ENCODE peak calls at places on chromosomes 11 and 22, in ten cellular contexts. I is left ventricle myocardium inferior, V is stomach, X is HFF-Myc, Y is lower leg skin, R is cardiac fibroblast, N is fibroblast of villous mesenchyme, S is Panc1, Q is fibroblast of the aortic adventitia, Z is foreskin fibroblast. E is an unnamed sample.

GRCh38 chr22:48645766-48646165 is 1181.9 kb downstream of the BRD1 start:
- DNase-seq in I (no peak), V (no peak), X (no peak), Y (no peak), R (no peak), N (no peak), S (no peak), Q (no peak), Z (no peak), E (no peak)

GRCh38 chr11:13826505-13827278 is 135.8 kb upstream of the SPON1 start:
- DNase-seq in I (no peak), V (no peak), X (no peak), Y (no peak), R (no peak), N (no peak), S (no peak), Q (peak), Z (peak), E (no peak)

GRCh38 chr22:19879996-19880785 is 25.5 kb upstream of the GNB1L start:
- DNase-seq in I (no peak), V (no peak), X (no peak), Y (peak), R (no peak), N (no peak), S (no peak), Q (no peak), Z (no peak), E (no peak)

GRCh38 chr22:50571264-50572175 is 6.7 kb downstream of the CPT1B start:
- DNase-seq in I (no peak), V (peak), X (no peak), Y (no peak), R (no peak), N (no peak), S (no peak), Q (no peak), Z (no peak), E (no peak)

GRCh38 chr22:48217596-48217995 is 1455.1 kb downstream of the TBC1D22A start:
- DNase-seq in I (no peak), V (no peak), X (no peak), Y (no peak), R (no peak), N (no peak), S (no peak), Q (no peak), Z (no peak), E (no peak)

GRCh38 chr11:17828311-17828751 is 93.8 kb downstream of the KCNC1 start:
- DNase-seq in I (peak), V (peak), X (no peak), Y (no peak), R (peak), N (no peak), S (no peak), Q (peak), Z (peak), E (no peak)

GRCh38 chr11:69644071-69644961 is 3.4 kb downstream of the CCND1 start:
- DNase-seq in I (peak), V (peak), X (no peak), Y (no peak), R (peak), N (peak), S (no peak), Q (peak), Z (peak), E (no peak)

GRCh38 chr22:49934144-49934890 is 15.9 kb downstream of the CRELD2 start:
- DNase-seq in I (peak), V (peak), X (no peak), Y (no peak), R (peak), N (peak), S (no peak), Q (peak), Z (peak), E (no peak)

GRCh38 chr22:35229865-35230264 is 27.4 kb upstream of the HMGXB4 start:
- DNase-seq in I (no peak), V (no peak), X (no peak), Y (no peak), R (no peak), N (no peak), S (no peak), Q (no peak), Z (no peak), E (no peak)

GRCh38 chr11:18775492-18776292 is 15.9 kb downstream of the PTPN5 start:
- DNase-seq in I (peak), V (peak), X (no peak), Y (no peak), R (peak), N (peak), S (peak), Q (peak), Z (no peak), E (no peak)

GRCh38 chr11:94800394-94800793 is 32.2 kb downstream of the AMOTL1 start:
- DNase-seq in I (no peak), V (no peak), X (no peak), Y (peak), R (no peak), N (no peak), S (no peak), Q (peak), Z (no peak), E (no peak)

GRCh38 chr22:36411589-36412258 is 24.0 kb upstream of the MYH9 start:
- DNase-seq in I (no peak), V (no peak), X (no peak), Y (no peak), R (no peak), N (no peak), S (no peak), Q (no peak), Z (no peak), E (no peak)

GRCh38 chr11:33734441-33735165 is 1.6 kb downstream of the CD59 start:
- DNase-seq in I (no peak), V (peak), X (no peak), Y (no peak), R (peak), N (peak), S (no peak), Q (peak), Z (no peak), E (no peak)

GRCh38 chr22:40509401-40510134 is 127.0 kb downstream of the MRTFA start:
- DNase-seq in I (peak), V (peak), X (no peak), Y (peak), R (peak), N (peak), S (no peak), Q (peak), Z (peak), E (peak)

GRCh38 chr11:134727204-134727603 is 315.2 kb upstream of the B3GAT1 start:
- DNase-seq in I (no peak), V (no peak), X (no peak), Y (peak), R (no peak), N (peak), S (no peak), Q (no peak), Z (no peak), E (no peak)

GRCh38 chr11:2742611-2743426 is 43.0 kb upstream of the KCNQ1OT1 start:
- DNase-seq in I (peak), V (no peak), X (no peak), Y (no peak), R (no peak), N (no peak), S (no peak), Q (no peak), Z (no peak), E (no peak)

GRCh38 chr11:98456281-98456680 is 564.5 kb upstream of the CNTN5 start:
- DNase-seq in I (no peak), V (no peak), X (no peak), Y (no peak), R (no peak), N (no peak), S (no peak), Q (no peak), Z (no peak), E (no peak)

GRCh38 chr22:35135165-35135564 is 69.2 kb downstream of the ISX start:
- DNase-seq in I (no peak), V (no peak), X (no peak), Y (no peak), R (no peak), N (no peak), S (no peak), Q (no peak), Z (no peak), E (no peak)

GRCh38 chr11:3135491-3136440 is 29.3 kb downstream of the OSBPL5 start:
- DNase-seq in I (peak), V (no peak), X (no peak), Y (peak), R (no peak), N (no peak), S (no peak), Q (no peak), Z (no peak), E (no peak)

GRCh38 chr11:5967708-5968107 is 586 bp downstream of the OR56A5 start:
- DNase-seq in I (no peak), V (no peak), X (no peak), Y (no peak), R (no peak), N (no peak), S (no peak), Q (no peak), Z (no peak), E (no peak)

GRCh38 chr11:20015529-20016427 is 144.5 kb downstream of the DBX1 start:
- DNase-seq in I (no peak), V (no peak), X (no peak), Y (no peak), R (no peak), N (no peak), S (no peak), Q (peak), Z (no peak), E (no peak)

GRCh38 chr11:27213232-27213660 is 149.8 kb downstream of the CCDC34 start:
- DNase-seq in I (no peak), V (no peak), X (peak), Y (no peak), R (peak), N (peak), S (peak), Q (peak), Z (peak), E (no peak)

GRCh38 chr11:102794382-102794781 is 3.6 kb downstream of the MMP1 start:
- DNase-seq in I (no peak), V (no peak), X (peak), Y (no peak), R (no peak), N (no peak), S (no peak), Q (peak), Z (peak), E (no peak)

GRCh38 chr11:43712676-43713075 is 32.1 kb downstream of the HSD17B12 start:
- DNase-seq in I (no peak), V (no peak), X (no peak), Y (no peak), R (no peak), N (peak), S (no peak), Q (no peak), Z (no peak), E (no peak)

GRCh38 chr11:41301023-41301422 is 158.4 kb downstream of the LRRC4C start:
- DNase-seq in I (no peak), V (no peak), X (no peak), Y (no peak), R (no peak), N (no peak), S (no peak), Q (no peak), Z (no peak), E (no peak)

GRCh38 chr11:80297808-80298460 is 857.1 kb upstream of the TENM4 start:
- DNase-seq in I (no peak), V (no peak), X (no peak), Y (no peak), R (peak), N (peak), S (peak), Q (no peak), Z (no peak), E (no peak)

GRCh38 chr11:3219281-3219892 is 774 bp upstream of the MRGPRG start:
- DNase-seq in I (no peak), V (peak), X (no peak), Y (peak), R (no peak), N (no peak), S (no peak), Q (no peak), Z (no peak), E (no peak)

GRCh38 chr11:105230586-105230985 is 91.0 kb upstream of the CARD18 start:
- DNase-seq in I (no peak), V (no peak), X (no peak), Y (no peak), R (no peak), N (peak), S (no peak), Q (no peak), Z (no peak), E (no peak)

GRCh38 chr11:105229257-105229656 is 89.7 kb upstream of the CARD18 start:
- DNase-seq in I (no peak), V (no peak), X (no peak), Y (no peak), R (peak), N (peak), S (no peak), Q (peak), Z (peak), E (no peak)

GRCh38 chr11:105229758-105230157 is 90.2 kb upstream of the CARD18 start:
- DNase-seq in I (no peak), V (no peak), X (no peak), Y (no peak), R (no peak), N (peak), S (no peak), Q (no peak), Z (no peak), E (no peak)

GRCh38 chr11:105236631-105237030 is 97.1 kb upstream of the CARD18 start:
- DNase-seq in I (no peak), V (no peak), X (peak), Y (no peak), R (peak), N (peak), S (no peak), Q (peak), Z (no peak), E (no peak)

GRCh38 chr11:105232021-105232420 is 92.5 kb upstream of the CARD18 start:
- DNase-seq in I (no peak), V (no peak), X (no peak), Y (no peak), R (no peak), N (peak), S (no peak), Q (no peak), Z (no peak), E (no peak)
- TF ChIP-seq CTCF in I (no peak), V (no peak), X (no peak), Y (no peak), R (no peak), N (no peak), S (no peak), Q (no peak), Z (no peak), E (no peak)

GRCh38 chr11:828501-829115 is 889 bp downstream of the CRACR2B start:
- DNase-seq in I (no peak), V (no peak), X (no peak), Y (no peak), R (no peak), N (no peak), S (no peak), Q (no peak), Z (no peak), E (no peak)

GRCh38 chr11:826836-827145 is 928 bp upstream of the CRACR2B start:
- DNase-seq in I (no peak), V (no peak), X (no peak), Y (no peak), R (no peak), N (no peak), S (no peak), Q (no peak), Z (no peak), E (no peak)

GRCh38 chr11:825366-826231 is 2.1 kb upstream of the CRACR2B start:
- DNase-seq in I (no peak), V (peak), X (no peak), Y (no peak), R (no peak), N (no peak), S (no peak), Q (no peak), Z (no peak), E (no peak)

GRCh38 chr11:827861-828167 is at the start of gene CRACR2B:
- DNase-seq in I (no peak), V (no peak), X (no peak), Y (no peak), R (no peak), N (no peak), S (no peak), Q (no peak), Z (no peak), E (no peak)

GRCh38 chr11:827146-827860 is 416 bp upstream of the CRACR2B start:
- DNase-seq in I (no peak), V (peak), X (no peak), Y (no peak), R (no peak), N (no peak), S (no peak), Q (no peak), Z (no peak), E (no peak)
- H3K4me3 ChIP-seq in I (peak), V (peak), X (peak), Y (no peak), R (peak), N (peak), S (peak), Q (peak), Z (no peak), E (peak)

DNA sequence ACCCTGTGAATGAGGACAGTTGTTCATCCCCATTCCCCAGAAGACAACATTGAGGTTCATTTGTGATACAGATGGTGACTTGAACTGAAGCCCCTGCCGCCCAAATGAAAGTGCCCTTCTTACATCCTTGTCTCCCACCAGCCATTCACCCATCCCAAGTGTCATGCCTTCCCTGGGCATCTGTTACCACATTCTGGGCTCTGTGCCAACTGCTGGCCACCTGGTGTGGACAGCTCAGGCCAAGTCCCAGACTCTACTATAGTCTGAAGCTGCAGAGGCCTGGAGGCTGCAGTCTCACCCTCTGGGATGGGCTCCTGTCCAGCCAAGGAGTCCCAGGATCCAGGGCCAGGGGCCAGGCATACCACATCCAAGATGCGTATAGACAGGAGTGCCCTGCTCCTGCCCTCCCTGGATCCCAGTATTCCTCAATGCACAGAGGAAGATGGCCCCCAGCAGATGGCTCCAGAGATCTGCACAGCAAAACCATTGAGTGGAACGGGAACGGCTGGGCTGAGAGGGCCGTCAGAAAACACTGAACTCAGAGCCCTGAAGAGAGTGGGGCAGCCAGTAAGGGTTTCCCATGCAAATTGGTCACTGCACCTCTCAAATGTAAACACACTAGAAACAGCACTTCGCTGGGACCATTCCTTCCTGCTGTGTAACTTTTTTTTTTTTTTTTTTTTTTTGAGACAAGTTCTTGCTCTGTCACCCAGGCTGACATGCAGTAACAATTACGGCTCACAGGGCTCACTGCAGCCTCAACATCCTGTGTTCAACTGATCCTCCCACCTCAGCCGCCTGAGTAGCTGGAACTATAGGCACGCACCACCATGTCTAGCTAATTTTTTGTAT is 22.8 kb downstream of the ARRB1 start:
- DNase-seq in I (peak), V (peak), X (peak), Y (peak), R (peak), N (peak), S (peak), Q (peak), Z (peak), E (no peak)
- TF ChIP-seq CTCF in I (peak), V (peak), X (peak), Y (no peak), R (peak), N (peak), S (peak), Q (peak), Z (peak), E (peak)

GRCh38 chr22:46652081-46652929 is 32.1 kb downstream of the GRAMD4 start:
- DNase-seq in I (peak), V (no peak), X (no peak), Y (no peak), R (peak), N (peak), S (no peak), Q (peak), Z (no peak), E (no peak)

GRCh38 chr22:46654426-46654825 is 34.2 kb downstream of the GRAMD4 start:
- DNase-seq in I (no peak), V (no peak), X (no peak), Y (no peak), R (no peak), N (no peak), S (no peak), Q (no peak), Z (no peak), E (no peak)

GRCh38 chr22:46651316-46651715 is 31.1 kb downstream of the GRAMD4 start:
- DNase-seq in I (no peak), V (no peak), X (no peak), Y (no peak), R (no peak), N (no peak), S (no peak), Q (no peak), Z (no peak), E (no peak)

GRCh38 chr22:46653596-46653995 is 33.4 kb downstream of the GRAMD4 start:
- DNase-seq in I (no peak), V (no peak), X (no peak), Y (no peak), R (no peak), N (no peak), S (no peak), Q (no peak), Z (no peak), E (no peak)

GRCh38 chr22:46652930-46653331 is 32.7 kb downstream of the GRAMD4 start:
- DNase-seq in I (peak), V (no peak), X (no peak), Y (no peak), R (peak), N (peak), S (no peak), Q (peak), Z (no peak), E (no peak)
- H3K4me3 ChIP-seq in I (peak), V (peak), X (no peak), Y (no peak), R (no peak), N (no peak), S (no peak), Q (no peak), Z (no peak), E (no peak)

GRCh38 chr11:85464283-85464682 is 162.9 kb downstream of the DLG2 start:
- DNase-seq in I (no peak), V (no peak), X (no peak), Y (no peak), R (no peak), N (no peak), S (no peak), Q (no peak), Z (no peak), E (no peak)
- TF ChIP-seq CTCF in I (peak), V (no peak), X (no peak), Y (no peak), R (no peak), N (no peak), S (peak), Q (no peak), Z (no peak), E (no peak)

DNA sequence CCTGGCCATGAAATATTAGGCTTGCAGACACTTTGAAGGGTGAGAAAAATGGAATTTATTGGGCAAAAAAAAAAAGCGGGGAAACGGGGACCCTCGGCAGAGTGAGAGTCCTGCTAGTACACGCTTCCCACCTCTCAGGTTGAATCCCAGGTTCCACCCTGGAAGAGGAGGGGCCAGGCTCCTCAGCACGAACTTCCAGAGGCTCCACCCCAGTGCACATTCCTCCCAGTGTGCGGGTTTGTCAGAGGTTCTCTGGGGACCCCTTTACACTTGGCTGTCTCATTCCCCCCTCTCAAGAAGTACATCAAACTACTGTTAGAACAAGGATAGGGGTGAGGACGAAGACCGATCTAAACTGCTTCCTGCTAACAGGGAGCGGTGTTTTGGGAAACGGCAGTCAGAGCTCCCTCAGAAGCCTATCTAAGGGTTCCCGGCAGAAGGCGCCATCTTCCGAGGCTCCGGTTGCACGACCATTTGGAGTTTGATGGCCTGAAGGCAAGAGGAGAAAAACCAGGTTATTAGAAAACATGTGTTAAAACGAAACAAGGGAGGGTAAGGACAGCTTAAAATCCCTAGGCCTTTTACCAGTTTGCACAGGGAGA is 27.5 kb downstream of the FOLR3 start:
- DNase-seq in I (no peak), V (no peak), X (no peak), Y (no peak), R (no peak), N (no peak), S (no peak), Q (no peak), Z (no peak), E (no peak)
- H3K4me3 ChIP-seq in I (no peak), V (no peak), X (no peak), Y (no peak), R (no peak), N (no peak), S (no peak), Q (no peak), Z (no peak), E (no peak)

GRCh38 chr11:25734592-25735211 is 597.2 kb upstream of the ANO3 start:
- DNase-seq in I (no peak), V (no peak), X (no peak), Y (no peak), R (peak), N (peak), S (no peak), Q (peak), Z (no peak), E (peak)
- TF ChIP-seq CTCF in I (peak), V (no peak), X (no peak), Y (no peak), R (peak), N (no peak), S (no peak), Q (peak), Z (no peak), E (peak)